ENCODE peak calls at places on chromosome 4, in six cellular contexts. Z, F, L, V, Y and B are unnamed samples.

GRCh38 chr4:2436761-2437474 is 18.2 kb downstream of the CFAP99 start:
- DNase-seq in Z (no peak), V (no peak), L (no peak), Y (no peak), F (no peak), B (no peak)

GRCh38 chr4:6720202-6720699 is 4.3 kb downstream of the BLOC1S4 start:
- DNase-seq in L (peak), Z (peak), V (peak), F (peak), Y (peak), B (peak)

GRCh38 chr4:158411180-158411721 is 110.4 kb upstream of the RXFP1 start:
- DNase-seq in L (no peak), Y (no peak), V (no peak), Z (no peak), F (no peak), B (no peak)

GRCh38 chr4:153809916-153810810 is 21.3 kb upstream of the SFRP2 start:
- DNase-seq in Y (no peak), L (no peak), V (no peak), F (no peak), Z (no peak), B (no peak)

GRCh38 chr4:26208237-26208985 is 112.4 kb upstream of the RBPJ start:
- DNase-seq in L (no peak), Z (no peak), F (no peak), Y (no peak), V (no peak), B (no peak)

GRCh38 chr4:142345909-142346308 is 500.2 kb downstream of the INPP4B start:
- DNase-seq in L (no peak), F (no peak), V (no peak), Y (no peak), Z (no peak), B (no peak)

GRCh38 chr4:116092961-116093360 is 979.5 kb upstream of the NDST4 start:
- DNase-seq in F (no peak), V (no peak), Z (no peak), Y (no peak), L (no peak), B (no peak)

GRCh38 chr4:158444621-158445020 is 77.1 kb upstream of the RXFP1 start:
- DNase-seq in Z (no peak), L (no peak), Y (no peak), F (no peak), V (no peak), B (no peak)

GRCh38 chr4:123488916-123489315 is 92.3 kb downstream of the SPRY1 start:
- DNase-seq in L (no peak), V (no peak), Z (no peak), F (no peak), Y (peak), B (no peak)

GRCh38 chr4:119132306-119132705 is 3.3 kb upstream of the MYOZ2 start:
- DNase-seq in V (no peak), Z (no peak), F (no peak), Y (no peak), L (no peak), B (no peak)

GRCh38 chr4:152460488-152460887 is 75.4 kb downstream of the FBXW7 start:
- DNase-seq in L (no peak), V (no peak), Z (no peak), F (no peak), Y (peak), B (no peak)

GRCh38 chr4:139243448-139244365 is 36.3 kb downstream of the MGARP start:
- DNase-seq in Z (no peak), F (peak), Y (no peak), L (no peak), V (no peak), B (no peak)

GRCh38 chr4:147683172-147683571 is 791 bp downstream of the PRMT9 start:
- DNase-seq in L (no peak), Y (peak), F (peak), Z (no peak), V (no peak), B (no peak)

GRCh38 chr4:162793004-162793403 is 373.7 kb downstream of the NAF1 start:
- DNase-seq in Z (no peak), F (no peak), L (no peak), Y (no peak), V (no peak), B (no peak)

GRCh38 chr4:172953896-172954568 is 214.6 kb upstream of the GALNT7 start:
- DNase-seq in V (no peak), F (no peak), L (no peak), Z (no peak), Y (no peak), B (no peak)

GRCh38 chr4:185426960-185427688 is 1.4 kb upstream of the UFSP2 start:
- DNase-seq in V (no peak), F (no peak), L (no peak), Z (no peak), Y (no peak), B (no peak)

GRCh38 chr4:3419836-3420605 is 21.7 kb upstream of the HGFAC start:
- DNase-seq in Z (no peak), Y (no peak), L (no peak), V (no peak), F (no peak), B (no peak)

GRCh38 chr4:68655764-68656444 is 14.5 kb downstream of the UGT2B15 start:
- DNase-seq in V (no peak), Z (no peak), L (no peak), Y (no peak), F (no peak), B (no peak)

GRCh38 chr4:10032625-10033024 is 11.3 kb upstream of the SLC2A9 start:
- DNase-seq in F (peak), Z (no peak), L (no peak), V (peak), Y (no peak), B (no peak)

GRCh38 chr4:4388836-4389575 is 2.1 kb downstream of the NSG1 start:
- DNase-seq in Z (no peak), F (no peak), V (no peak), Y (no peak), L (no peak), B (no peak)

GRCh38 chr4:183342541-183343533 is 20.6 kb upstream of the CLDN24 start:
- DNase-seq in Z (no peak), F (no peak), Y (no peak), L (no peak), V (peak), B (no peak)

GRCh38 chr4:120071192-120071795 is 4.6 kb upstream of the MAD2L1 start:
- DNase-seq in Z (no peak), L (peak), Y (peak), V (no peak), F (no peak), B (no peak)

GRCh38 chr4:25884040-25884788 is 21.4 kb upstream of the SEL1L3 start:
- DNase-seq in L (no peak), V (no peak), F (no peak), Y (no peak), Z (no peak), B (no peak)

GRCh38 chr4:1593881-1594345 is 90.2 kb downstream of the FAM53A start:
- DNase-seq in V (no peak), F (no peak), Y (no peak), L (no peak), Z (no peak), B (no peak)

GRCh38 chr4:157014621-157015591 is 43.3 kb upstream of the PDGFC start:
- DNase-seq in F (no peak), L (no peak), Y (no peak), Z (peak), V (peak), B (no peak)

GRCh38 chr4:57190651-57191481 is 80.7 kb upstream of the IGFBP7 start:
- DNase-seq in Z (peak), F (peak), L (peak), V (peak), Y (peak), B (no peak)

DNA sequence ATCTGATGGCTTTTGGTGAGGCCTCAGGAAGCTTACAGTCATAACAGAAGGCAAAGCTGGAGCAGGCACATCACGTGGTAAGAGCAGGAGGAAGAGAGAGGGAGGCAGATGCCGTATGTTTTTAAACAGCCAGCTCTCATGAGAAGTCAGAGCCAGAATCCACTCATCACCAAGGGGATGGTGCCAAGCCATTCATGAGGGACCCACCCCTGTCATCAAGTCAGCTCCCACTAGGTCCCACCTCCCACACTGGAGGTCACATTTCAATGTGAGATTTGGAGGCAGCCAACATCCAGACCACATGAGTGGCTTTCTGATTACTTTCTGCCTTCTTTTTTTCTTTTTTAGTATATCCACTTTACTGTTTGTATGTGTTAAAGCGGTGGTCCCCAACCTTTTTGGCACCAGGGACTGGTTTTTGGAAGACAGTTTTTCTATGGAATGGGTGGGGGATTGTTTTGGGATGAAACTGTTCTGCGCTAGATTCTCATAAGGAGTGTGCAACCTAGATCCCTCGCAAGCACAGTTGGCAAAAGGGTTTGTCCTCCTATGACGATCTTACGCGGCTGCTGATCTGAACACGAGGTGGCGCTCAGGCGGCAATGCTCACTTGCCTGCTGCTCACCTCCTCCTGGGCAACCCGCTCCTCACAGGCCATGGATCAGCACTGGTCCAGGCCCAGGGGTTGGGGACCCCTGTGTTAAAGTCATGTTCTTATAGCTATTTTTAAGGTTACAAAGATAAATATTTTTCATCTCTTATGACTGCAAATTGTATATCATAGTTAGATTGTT is 61.7 kb downstream of the SLIT2 start:
- DNase-seq in L (peak), F (peak), V (peak), Z (peak), Y (no peak), B (no peak)
- TF ChIP-seq CTCF in L (peak), F (no peak), V (peak), Z (peak), Y (peak), B (peak)

GRCh38 chr4:145686991-145687390 is 7.0 kb downstream of the C4orf51 start:
- DNase-seq in L (no peak), Z (no peak), Y (no peak), V (no peak), F (no peak), B (no peak)
- TF ChIP-seq CTCF in L (no peak), Z (no peak), Y (no peak), V (no peak), F (no peak), B (no peak)

DNA sequence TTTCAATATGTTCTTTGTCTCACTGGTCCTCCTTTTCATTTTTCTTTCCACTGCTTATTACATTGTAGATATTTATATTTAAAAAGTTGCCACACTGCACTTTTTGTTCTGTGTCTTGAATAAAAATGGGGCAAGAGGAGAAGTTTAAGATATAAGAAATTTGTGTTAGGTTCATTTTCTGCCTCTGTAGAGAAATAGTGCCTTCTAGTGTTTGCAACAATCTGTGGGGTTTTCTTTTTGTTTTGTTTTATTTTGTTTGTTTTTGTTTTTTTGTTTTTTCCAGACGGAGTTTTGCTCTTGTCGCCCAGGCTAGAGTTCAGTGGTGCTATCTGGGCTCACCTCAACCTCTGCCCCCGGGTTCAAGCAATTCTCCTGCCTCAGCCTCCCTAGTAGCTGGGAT is 20.1 kb upstream of the SMIM14 start:
- DNase-seq in V (no peak), F (no peak), Y (no peak), Z (no peak), L (no peak), B (no peak)
- TF ChIP-seq CTCF in V (peak), F (peak), Y (peak), Z (no peak), L (no peak), B (no peak)

GRCh38 chr4:175947117-175947722 is 118.4 kb upstream of the WDR17 start:
- DNase-seq in L (no peak), Y (no peak), Z (no peak), F (no peak), V (no peak), B (no peak)
- TF ChIP-seq CTCF in L (peak), Y (peak), Z (peak), F (peak), V (peak), B (peak)

GRCh38 chr4:77235289-77235854 is 78.4 kb downstream of the CCNG2 start:
- DNase-seq in Z (no peak), Y (no peak), V (no peak), F (no peak), L (no peak), B (no peak)

GRCh38 chr4:77236806-77237205 is 79.8 kb downstream of the CCNG2 start:
- DNase-seq in L (no peak), V (no peak), F (no peak), Z (no peak), Y (no peak), B (no peak)

DNA sequence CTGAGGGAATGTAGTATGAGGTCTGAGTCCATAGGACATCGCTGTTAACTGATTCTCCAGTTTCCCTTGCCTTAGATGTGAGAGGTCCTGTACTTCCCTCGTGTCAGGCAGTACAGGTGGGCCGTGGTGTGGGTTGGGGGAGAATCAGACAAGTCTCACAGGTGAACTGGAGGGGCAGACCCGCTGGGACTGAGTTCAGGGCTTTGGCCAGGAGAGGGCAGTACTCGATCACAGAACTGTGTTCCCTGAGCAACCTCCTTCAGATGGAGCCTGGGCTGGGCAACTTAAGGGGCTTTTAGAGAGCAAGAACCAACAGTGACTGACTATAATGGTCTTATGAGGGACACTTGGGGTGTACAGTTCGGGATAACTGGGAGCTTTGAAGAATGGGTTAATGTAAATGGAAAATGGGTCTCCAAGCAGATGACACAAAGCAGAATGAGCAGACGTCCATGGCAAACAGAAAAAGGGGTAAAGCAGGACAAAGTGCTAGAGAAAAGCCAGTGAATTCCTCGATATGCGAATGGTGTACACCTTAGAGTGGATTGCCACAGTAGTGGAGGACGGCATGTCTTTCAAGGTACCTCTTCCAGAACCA is 83.6 kb downstream of the CCNG2 start:
- DNase-seq in V (peak), L (peak), F (peak), Y (peak), Z (peak), B (peak)
- TF ChIP-seq CTCF in V (peak), L (peak), F (peak), Y (peak), Z (peak), B (peak)

GRCh38 chr4:53706422-53707032 is 115.2 kb upstream of the LNX1 start:
- DNase-seq in L (no peak), Y (peak), Z (no peak), F (peak), V (no peak), B (no peak)

GRCh38 chr4:53712326-53712725 is 121.0 kb upstream of the LNX1 start:
- DNase-seq in Z (no peak), L (no peak), F (no peak), V (no peak), Y (no peak), B (no peak)

GRCh38 chr4:53711916-53712315 is 120.6 kb upstream of the LNX1 start:
- DNase-seq in F (no peak), V (no peak), L (no peak), Y (no peak), Z (no peak), B (no peak)

GRCh38 chr4:53713296-53713695 is 122.0 kb upstream of the LNX1 start:
- DNase-seq in Z (no peak), L (no peak), V (no peak), Y (no peak), F (no peak), B (no peak)

GRCh38 chr4:53709693-53710092 is 118.4 kb upstream of the LNX1 start:
- DNase-seq in F (no peak), L (no peak), V (no peak), Z (no peak), Y (no peak), B (no peak)
- TF ChIP-seq CTCF in F (no peak), L (no peak), V (peak), Z (no peak), Y (no peak), B (no peak)

GRCh38 chr4:129929984-129930383 is 834.0 kb downstream of the C4orf33 start:
- DNase-seq in Z (no peak), Y (no peak), F (no peak), L (no peak), V (peak), B (no peak)

GRCh38 chr4:129929052-129929451 is 833.1 kb downstream of the C4orf33 start:
- DNase-seq in F (no peak), Y (no peak), Z (peak), V (no peak), L (peak), B (no peak)

DNA sequence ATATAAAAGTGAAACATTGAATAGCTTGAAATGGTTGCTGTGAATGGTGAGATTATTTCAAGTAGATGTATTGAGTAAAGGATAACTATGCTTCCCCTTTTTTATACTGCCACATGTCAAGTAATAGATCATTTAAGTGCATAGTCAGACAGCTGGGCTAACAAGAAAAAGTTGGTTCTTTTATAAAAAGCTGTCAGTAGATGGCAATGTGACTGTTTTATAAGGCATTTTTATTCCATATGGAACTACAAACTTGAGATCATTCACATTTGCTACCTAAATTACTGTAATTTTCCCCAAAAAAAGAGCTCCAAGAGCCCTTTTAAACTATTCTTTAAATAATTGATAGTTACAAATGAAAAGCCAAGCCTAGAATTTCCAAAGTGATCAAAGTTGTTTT is 831.0 kb downstream of the C4orf33 start:
- DNase-seq in Z (no peak), V (no peak), Y (no peak), L (no peak), F (no peak), B (no peak)
- TF ChIP-seq CTCF in Z (no peak), V (peak), Y (no peak), L (peak), F (no peak), B (peak)

GRCh38 chr4:39435875-39436563 is 22.7 kb downstream of the RPL9 start:
- DNase-seq in Z (no peak), Y (no peak), V (no peak), L (no peak), F (no peak), B (no peak)
- TF ChIP-seq CTCF in Z (no peak), Y (no peak), V (peak), L (no peak), F (peak), B (no peak)

DNA sequence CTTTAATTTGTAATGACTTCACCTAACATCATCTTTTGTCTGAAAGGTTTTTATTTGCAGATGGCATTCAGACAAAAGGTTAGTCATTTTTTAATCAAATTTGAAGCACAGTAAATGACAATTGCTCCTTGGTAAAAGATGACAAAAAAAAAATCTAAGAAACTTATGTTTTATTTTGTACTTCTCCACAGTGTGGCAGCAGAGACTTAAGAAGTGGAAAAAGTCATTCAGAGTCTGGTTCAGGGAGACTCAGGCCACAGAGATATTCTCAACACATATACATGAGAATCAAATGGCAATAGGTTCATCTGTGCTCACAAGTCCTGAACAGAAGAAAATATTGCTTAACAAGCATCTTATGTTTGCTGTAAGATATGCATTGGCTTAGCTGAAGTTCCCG is 436.2 kb downstream of the KCNIP4 start:
- DNase-seq in F (peak), Y (no peak), Z (no peak), V (no peak), L (peak), B (no peak)
- TF ChIP-seq CTCF in F (peak), Y (peak), Z (peak), V (peak), L (peak), B (peak)

DNA sequence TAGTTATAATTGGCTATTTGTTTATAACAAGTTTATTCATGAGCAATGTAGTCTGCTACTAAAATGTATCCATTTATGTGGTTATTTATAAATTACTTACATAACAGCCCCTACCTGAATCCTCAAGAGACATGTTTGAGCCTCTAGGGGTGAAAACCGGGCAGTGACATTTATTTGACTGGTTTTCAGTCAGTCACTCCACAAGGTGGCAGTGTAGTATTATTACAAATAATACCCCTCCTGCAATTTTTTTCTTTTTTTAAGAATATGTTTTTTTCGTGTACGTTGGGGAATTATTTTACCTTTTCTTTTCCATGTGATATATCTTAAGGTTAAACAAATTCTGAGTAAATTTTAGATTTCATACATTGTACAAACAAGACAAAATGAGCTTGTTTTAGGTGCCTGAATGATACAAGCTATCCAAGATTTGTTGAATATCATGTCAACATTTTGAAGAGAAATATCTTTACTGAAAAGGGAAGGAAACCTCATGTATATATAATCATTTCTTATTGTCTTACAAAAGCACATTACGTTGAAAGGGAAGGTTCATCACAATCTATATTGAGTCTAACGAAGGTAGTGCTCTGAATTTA is 598.7 kb upstream of the TECRL start:
- DNase-seq in Z (peak), L (peak), V (no peak), Y (no peak), F (peak), B (no peak)
- TF ChIP-seq CTCF in Z (peak), L (peak), V (peak), Y (peak), F (peak), B (peak)